ENCODE peak calls at places on chromosomes 16 and 17, in four cellular contexts. One of them, this sample, is unnamed.

GRCh38 chr17:63497708-63498483 is 21.0 kb downstream of the ACE start:
- DNase-seq in ovary: no peak
- DNase-seq in CD8-positive, alpha-beta memory T cell: no peak
- DNase-seq in left lung: no peak
- DNase-seq in this sample: no peak

GRCh38 chr17:78323821-78324390 is 36.0 kb downstream of the SOCS3 start:
- DNase-seq in ovary: no peak
- DNase-seq in left lung: peak
- DNase-seq in CD8-positive, alpha-beta memory T cell: no peak
- DNase-seq in this sample: no peak

GRCh38 chr17:50196826-50197225 is 4.6 kb downstream of the COL1A1 start:
- DNase-seq in CD8-positive, alpha-beta memory T cell: no peak
- DNase-seq in left lung: no peak
- DNase-seq in ovary: no peak
- DNase-seq in this sample: no peak

GRCh38 chr17:79002291-79002690 is 7.3 kb downstream of the CANT1 start:
- DNase-seq in CD8-positive, alpha-beta memory T cell: no peak
- DNase-seq in left lung: no peak
- DNase-seq in ovary: peak
- DNase-seq in this sample: no peak

GRCh38 chr16:70701596-70701995 is 15.7 kb upstream of the MTSS2 start:
- DNase-seq in CD8-positive, alpha-beta memory T cell: no peak
- DNase-seq in left lung: no peak
- DNase-seq in ovary: no peak
- DNase-seq in this sample: no peak

GRCh38 chr16:57639172-57639571 is 10.7 kb downstream of the ADGRG1 start:
- DNase-seq in ovary: no peak
- DNase-seq in left lung: no peak
- DNase-seq in CD8-positive, alpha-beta memory T cell: peak
- DNase-seq in this sample: no peak

GRCh38 chr17:82750241-82750905 is 1.5 kb upstream of the TBCD start:
- DNase-seq in ovary: peak
- DNase-seq in left lung: no peak
- DNase-seq in CD8-positive, alpha-beta memory T cell: no peak
- DNase-seq in this sample: no peak

GRCh38 chr17:47728214-47728877 is 4.7 kb upstream of the TBX21 start:
- DNase-seq in CD8-positive, alpha-beta memory T cell: no peak
- DNase-seq in ovary: no peak
- DNase-seq in left lung: no peak
- DNase-seq in this sample: no peak

GRCh38 chr17:57106107-57106835 is 21.2 kb downstream of the AKAP1 start:
- DNase-seq in ovary: no peak
- DNase-seq in CD8-positive, alpha-beta memory T cell: no peak
- DNase-seq in left lung: no peak
- DNase-seq in this sample: no peak

GRCh38 chr17:5922476-5922875 is 147.7 kb upstream of the WSCD1 start:
- DNase-seq in CD8-positive, alpha-beta memory T cell: peak
- DNase-seq in left lung: no peak
- DNase-seq in ovary: no peak
- DNase-seq in this sample: no peak

GRCh38 chr17:869067-869466 is 86.9 kb downstream of the MRM3 start:
- DNase-seq in CD8-positive, alpha-beta memory T cell: no peak
- DNase-seq in ovary: peak
- DNase-seq in left lung: no peak
- DNase-seq in this sample: no peak

GRCh38 chr17:29546834-29547233 is 20.0 kb downstream of the ABHD15 start:
- DNase-seq in left lung: no peak
- DNase-seq in ovary: no peak
- DNase-seq in CD8-positive, alpha-beta memory T cell: no peak
- DNase-seq in this sample: no peak

GRCh38 chr17:74840989-74841666 is 18.6 kb downstream of the GRIN2C start:
- DNase-seq in ovary: peak
- DNase-seq in left lung: peak
- DNase-seq in CD8-positive, alpha-beta memory T cell: no peak
- DNase-seq in this sample: no peak

GRCh38 chr17:44988256-44988942 is 20.3 kb upstream of the C1QL1 start:
- DNase-seq in CD8-positive, alpha-beta memory T cell: no peak
- DNase-seq in left lung: no peak
- DNase-seq in ovary: no peak
- DNase-seq in this sample: no peak

GRCh38 chr16:70778901-70779309 is 22.1 kb downstream of the VAC14 start:
- DNase-seq in ovary: peak
- DNase-seq in CD8-positive, alpha-beta memory T cell: no peak
- DNase-seq in left lung: peak
- DNase-seq in this sample: no peak

GRCh38 chr17:35404360-35404759 is 27.9 kb downstream of the SLFN12 start:
- DNase-seq in CD8-positive, alpha-beta memory T cell: no peak
- DNase-seq in ovary: no peak
- DNase-seq in left lung: no peak
- DNase-seq in this sample: no peak

GRCh38 chr17:27506348-27507218 is 50.3 kb downstream of the KSR1 start:
- DNase-seq in CD8-positive, alpha-beta memory T cell: no peak
- DNase-seq in left lung: no peak
- DNase-seq in ovary: no peak
- DNase-seq in this sample: no peak

GRCh38 chr17:47704116-47704515 is 10.2 kb downstream of the TBKBP1 start:
- DNase-seq in CD8-positive, alpha-beta memory T cell: no peak
- DNase-seq in left lung: peak
- DNase-seq in ovary: no peak
- DNase-seq in this sample: no peak

GRCh38 chr16:66474750-66475199 is 47.7 kb downstream of the BEAN1 start:
- DNase-seq in ovary: no peak
- DNase-seq in left lung: no peak
- DNase-seq in CD8-positive, alpha-beta memory T cell: peak
- DNase-seq in this sample: peak

GRCh38 chr16:87176735-87177134 is 140.5 kb downstream of the C16orf95 start:
- DNase-seq in ovary: no peak
- DNase-seq in left lung: no peak
- DNase-seq in CD8-positive, alpha-beta memory T cell: no peak
- DNase-seq in this sample: no peak

GRCh38 chr16:15457390-15457789 is 23.0 kb downstream of the BMERB1 start:
- DNase-seq in ovary: no peak
- DNase-seq in left lung: no peak
- DNase-seq in CD8-positive, alpha-beta memory T cell: no peak
- DNase-seq in this sample: no peak

GRCh38 chr17:39410279-39410678 is 8.9 kb upstream of the FBXL20 start:
- DNase-seq in CD8-positive, alpha-beta memory T cell: no peak
- DNase-seq in left lung: no peak
- DNase-seq in ovary: no peak
- DNase-seq in this sample: no peak

GRCh38 chr16:31074073-31074813 is at the start of the genes ZNF646 and ZNF668:
- DNase-seq in CD8-positive, alpha-beta memory T cell: peak
- DNase-seq in left lung: peak
- DNase-seq in ovary: peak
- DNase-seq in this sample: peak

GRCh38 chr17:18261146-18261515 is 669 bp downstream of the MIEF2 start:
- DNase-seq in ovary: peak
- DNase-seq in left lung: peak
- DNase-seq in CD8-positive, alpha-beta memory T cell: no peak
- DNase-seq in this sample: no peak

GRCh38 chr16:6684076-6684673 is 648.5 kb upstream of the RBFOX1 start:
- DNase-seq in CD8-positive, alpha-beta memory T cell: no peak
- DNase-seq in left lung: no peak
- DNase-seq in ovary: no peak
- DNase-seq in this sample: no peak

GRCh38 chr17:56831364-56832095 is 2.2 kb downstream of the C17orf67 start:
- DNase-seq in CD8-positive, alpha-beta memory T cell: no peak
- DNase-seq in left lung: no peak
- DNase-seq in ovary: no peak
- DNase-seq in this sample: no peak

GRCh38 chr16:31010539-31010938 is at the start of gene STX1B:
- DNase-seq in left lung: no peak
- DNase-seq in CD8-positive, alpha-beta memory T cell: peak
- DNase-seq in ovary: no peak
- DNase-seq in this sample: peak

GRCh38 chr17:67421869-67422273 is 44.8 kb downstream of the PITPNC1 start:
- DNase-seq in CD8-positive, alpha-beta memory T cell: peak
- DNase-seq in left lung: no peak
- DNase-seq in ovary: no peak
- DNase-seq in this sample: peak

DNA sequence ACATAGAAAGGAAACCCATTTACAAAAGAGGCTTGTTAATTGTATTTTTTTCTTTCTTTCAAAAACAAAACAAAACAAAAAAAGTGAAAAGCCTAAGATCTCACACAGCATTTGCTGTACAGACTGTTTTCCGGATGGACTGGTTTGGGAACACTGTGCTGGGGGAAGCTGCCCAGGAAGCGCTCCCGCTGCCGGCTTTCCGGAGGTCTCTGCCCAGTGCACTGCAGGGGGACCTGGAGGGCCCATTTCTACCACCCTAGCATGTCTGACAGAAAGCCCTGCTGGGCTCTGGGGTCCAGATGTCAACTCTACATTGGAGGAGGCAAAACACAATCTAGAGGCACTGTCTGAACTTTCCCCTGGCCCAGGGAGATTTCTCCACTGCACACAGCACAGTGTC is 26.3 kb upstream of the CLEC18B start:
- DNase-seq in ovary: no peak
- DNase-seq in CD8-positive, alpha-beta memory T cell: no peak
- DNase-seq in left lung: no peak
- DNase-seq in this sample: no peak
- H3K27ac ChIP-seq in ovary: no peak
- H3K27ac ChIP-seq in CD8-positive, alpha-beta memory T cell: no peak
- H3K27ac ChIP-seq in left lung: no peak
- H3K27ac ChIP-seq in this sample: no peak

GRCh38 chr16:89034573-89034961 is 57.6 kb upstream of the CBFA2T3 start:
- DNase-seq in ovary: no peak
- DNase-seq in CD8-positive, alpha-beta memory T cell: no peak
- DNase-seq in left lung: peak
- DNase-seq in this sample: no peak

GRCh38 chr16:89036776-89037175 is 56.9 kb upstream of the ACSF3 start:
- DNase-seq in CD8-positive, alpha-beta memory T cell: no peak
- DNase-seq in ovary: no peak
- DNase-seq in left lung: peak
- DNase-seq in this sample: no peak

GRCh38 chr16:89035698-89036570 is 57.7 kb upstream of the ACSF3 start:
- DNase-seq in left lung: peak
- DNase-seq in CD8-positive, alpha-beta memory T cell: no peak
- DNase-seq in ovary: no peak
- DNase-seq in this sample: no peak

GRCh38 chr16:89033796-89034572 is 57.0 kb upstream of the CBFA2T3 start:
- DNase-seq in left lung: peak
- DNase-seq in CD8-positive, alpha-beta memory T cell: no peak
- DNase-seq in ovary: no peak
- DNase-seq in this sample: no peak

DNA sequence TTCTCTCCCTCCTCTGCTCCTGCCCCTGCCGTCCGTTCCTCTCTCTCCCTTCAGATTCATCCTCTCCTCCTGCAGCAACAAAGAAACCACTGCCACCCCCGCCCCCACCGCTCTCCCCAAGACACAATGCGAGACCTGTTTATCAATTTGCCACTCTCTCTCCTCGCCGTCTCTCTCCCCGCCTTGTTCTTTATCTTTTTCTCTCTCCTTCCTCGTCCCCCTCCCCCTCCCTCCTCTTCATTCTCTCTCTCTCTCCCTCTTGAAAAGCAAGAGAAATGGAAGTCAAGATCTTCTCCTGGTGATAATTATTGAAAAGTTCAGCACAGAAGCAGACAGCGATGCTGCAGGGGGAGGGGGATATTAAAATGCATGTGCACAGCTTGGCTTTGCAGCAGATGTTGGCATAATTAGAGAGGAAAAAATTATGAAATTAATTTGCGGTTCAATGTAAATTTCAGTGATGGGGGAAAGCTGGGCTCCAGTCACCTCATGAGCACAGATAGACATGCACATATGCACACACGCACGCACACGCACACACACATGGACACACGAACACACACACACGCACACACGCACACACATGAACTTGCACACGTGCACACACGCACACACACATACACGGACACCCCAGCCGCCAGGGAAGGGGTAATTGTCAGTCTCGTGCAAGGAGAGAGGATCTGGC is 58.1 kb upstream of the CBFA2T3 start:
- DNase-seq in CD8-positive, alpha-beta memory T cell: no peak
- DNase-seq in left lung: no peak
- DNase-seq in ovary: no peak
- DNase-seq in this sample: no peak
- H3K27ac ChIP-seq in CD8-positive, alpha-beta memory T cell: no peak
- H3K27ac ChIP-seq in left lung: no peak
- H3K27ac ChIP-seq in ovary: no peak
- H3K27ac ChIP-seq in this sample: no peak

GRCh38 chr16:1055557-1055924 is 17.0 kb upstream of the SSTR5 start:
- DNase-seq in left lung: no peak
- DNase-seq in ovary: no peak
- DNase-seq in CD8-positive, alpha-beta memory T cell: no peak
- DNase-seq in this sample: no peak

GRCh38 chr16:1054660-1055556 is 17.6 kb upstream of the SSTR5 start:
- DNase-seq in ovary: no peak
- DNase-seq in left lung: no peak
- DNase-seq in CD8-positive, alpha-beta memory T cell: no peak
- DNase-seq in this sample: peak

GRCh38 chr16:1056196-1056595 is 16.4 kb upstream of the SSTR5 start:
- DNase-seq in ovary: no peak
- DNase-seq in left lung: no peak
- DNase-seq in CD8-positive, alpha-beta memory T cell: no peak
- DNase-seq in this sample: no peak

GRCh38 chr16:1052791-1053521 is 19.6 kb upstream of the SSTR5 start:
- DNase-seq in ovary: no peak
- DNase-seq in left lung: no peak
- DNase-seq in CD8-positive, alpha-beta memory T cell: no peak
- DNase-seq in this sample: no peak

GRCh38 chr16:1053700-1054368 is 18.7 kb upstream of the SSTR5 start:
- DNase-seq in left lung: no peak
- DNase-seq in CD8-positive, alpha-beta memory T cell: no peak
- DNase-seq in ovary: no peak
- DNase-seq in this sample: no peak
- H3K27ac ChIP-seq in left lung: no peak
- H3K27ac ChIP-seq in CD8-positive, alpha-beta memory T cell: no peak
- H3K27ac ChIP-seq in ovary: no peak
- H3K27ac ChIP-seq in this sample: no peak

GRCh38 chr17:71398706-71399620 is 721.9 kb upstream of the SOX9 start:
- DNase-seq in left lung: no peak
- DNase-seq in ovary: no peak
- DNase-seq in CD8-positive, alpha-beta memory T cell: no peak
- DNase-seq in this sample: no peak

GRCh38 chr17:71405101-71405500 is 715.7 kb upstream of the SOX9 start:
- DNase-seq in ovary: no peak
- DNase-seq in left lung: no peak
- DNase-seq in CD8-positive, alpha-beta memory T cell: no peak
- DNase-seq in this sample: no peak

GRCh38 chr17:71399649-71400048 is 721.2 kb upstream of the SOX9 start:
- DNase-seq in ovary: no peak
- DNase-seq in CD8-positive, alpha-beta memory T cell: no peak
- DNase-seq in left lung: no peak
- DNase-seq in this sample: no peak

GRCh38 chr17:71402661-71403141 is 718.1 kb upstream of the SOX9 start:
- DNase-seq in left lung: no peak
- DNase-seq in ovary: no peak
- DNase-seq in CD8-positive, alpha-beta memory T cell: no peak
- DNase-seq in this sample: no peak

DNA sequence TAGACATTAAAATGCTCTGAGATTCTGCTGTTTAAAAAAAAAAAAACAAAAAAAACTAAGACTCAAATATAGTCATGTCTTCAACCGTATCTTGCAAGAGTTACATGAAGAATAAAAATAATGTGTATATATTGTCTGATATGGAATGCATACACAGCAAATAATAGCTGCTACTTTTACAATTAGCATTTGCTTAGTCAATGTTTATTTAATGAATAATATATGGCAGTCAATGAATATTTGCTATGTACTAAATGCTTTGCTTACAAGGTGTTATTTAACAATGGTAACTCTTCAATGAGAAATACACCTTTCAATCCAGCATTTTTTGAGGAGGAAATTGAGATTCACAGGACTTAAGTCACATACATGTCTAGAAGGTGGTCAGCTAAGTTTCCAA is 718.8 kb upstream of the SOX9 start:
- DNase-seq in ovary: no peak
- DNase-seq in CD8-positive, alpha-beta memory T cell: no peak
- DNase-seq in left lung: no peak
- DNase-seq in this sample: no peak
- H3K27ac ChIP-seq in ovary: no peak
- H3K27ac ChIP-seq in CD8-positive, alpha-beta memory T cell: no peak
- H3K27ac ChIP-seq in left lung: no peak
- H3K27ac ChIP-seq in this sample: no peak

This sample was measured in CD4-positive, alpha-beta T cell.